ENCODE peak calls at places on chromosomes 5 and 9, in six cellular contexts. E is left ventricle myocardium inferior, F is non-pigmented ciliary epithelial cell, K is anterior cingulate cortex, D is AG04450, Q is T-cell. W is an unnamed sample.

GRCh38 chr9:84759300-84759750 is 89.8 kb downstream of the NTRK2 start:
- DNase-seq in E (no peak), F (no peak), Q (no peak), K (no peak), D (no peak), W (no peak)

GRCh38 chr9:477146-477545 is 262.5 kb downstream of the DOCK8 start:
- DNase-seq in E (no peak), D (no peak), F (no peak), Q (no peak), K (no peak), W (no peak)

GRCh38 chr5:137995077-137995746 is 37.7 kb downstream of the FAM13B start:
- DNase-seq in F (peak), E (no peak), Q (no peak), D (no peak), K (no peak), W (peak)

GRCh38 chr9:34456746-34457145 is 1.6 kb downstream of the FAM219A start:
- DNase-seq in F (no peak), E (no peak), K (no peak), Q (no peak), D (no peak), W (no peak)

GRCh38 chr5:57383093-57383861 is 99.3 kb downstream of the ACTBL2 start:
- DNase-seq in F (peak), K (no peak), E (no peak), D (peak), Q (no peak), W (no peak)

GRCh38 chr5:179803651-179804598 is 2.7 kb downstream of the MGAT4B start:
- DNase-seq in F (no peak), K (no peak), D (no peak), Q (no peak), E (no peak), W (peak)

GRCh38 chr9:72615931-72616330 is 94.5 kb downstream of the TMC1 start:
- DNase-seq in Q (no peak), D (no peak), F (no peak), E (no peak), K (no peak), W (no peak)

GRCh38 chr5:173925449-173926071 is 37.4 kb downstream of the CPEB4 start:
- DNase-seq in D (no peak), E (peak), Q (peak), K (no peak), F (peak), W (no peak)

GRCh38 chr5:32538031-32538547 is 47.3 kb upstream of the SUB1 start:
- DNase-seq in Q (peak), D (no peak), E (peak), F (no peak), K (no peak), W (no peak)

GRCh38 chr9:129351642-129352151 is 173.6 kb upstream of the IER5L start:
- DNase-seq in Q (no peak), E (no peak), D (no peak), K (no peak), F (no peak), W (no peak)

GRCh38 chr5:139976703-139977102 is 66.4 kb downstream of the NRG2 start:
- DNase-seq in Q (no peak), D (no peak), K (no peak), E (no peak), F (no peak), W (no peak)

GRCh38 chr5:62791059-62791458 is 212.4 kb downstream of the LRRC70 start:
- DNase-seq in F (no peak), K (no peak), D (no peak), E (no peak), Q (no peak), W (no peak)

GRCh38 chr9:96505316-96505991 is 55.5 kb downstream of the HABP4 start:
- DNase-seq in F (no peak), E (no peak), K (no peak), Q (no peak), D (no peak), W (no peak)

GRCh38 chr5:176626876-176627236 is 3.5 kb downstream of the SNCB start:
- DNase-seq in F (no peak), Q (no peak), K (no peak), E (no peak), D (no peak), W (no peak)

GRCh38 chr5:149938791-149939358 is 5.7 kb downstream of the PDE6A start:
- DNase-seq in K (no peak), Q (no peak), D (no peak), F (peak), E (no peak), W (no peak)

GRCh38 chr9:1052119-1052907 is 2.2 kb downstream of the DMRT2 start:
- DNase-seq in D (no peak), E (no peak), K (no peak), F (no peak), Q (no peak), W (no peak)

GRCh38 chr5:37308796-37309195 is 59.6 kb upstream of the CPLANE1 start:
- DNase-seq in Q (no peak), F (peak), K (no peak), E (no peak), D (no peak), W (no peak)

GRCh38 chr5:105503950-105504349 is 1941.4 kb upstream of the NUDT12 start:
- DNase-seq in F (no peak), D (no peak), E (no peak), K (no peak), Q (no peak), W (no peak)

GRCh38 chr5:80408475-80408875 is 611 bp downstream of the ZFYVE16 start:
- DNase-seq in E (peak), D (no peak), F (no peak), K (peak), Q (peak), W (peak)

GRCh38 chr9:112771359-112772214 is 21.0 kb downstream of the SNX30 start:
- DNase-seq in K (no peak), E (no peak), Q (no peak), D (no peak), F (no peak), W (no peak)

GRCh38 chr5:157511656-157512644 is 51.9 kb downstream of the NIPAL4 start:
- DNase-seq in D (peak), Q (no peak), E (peak), K (no peak), F (peak), W (no peak)

GRCh38 chr5:125043781-125044391 is 297.4 kb upstream of the ZNF608 start:
- DNase-seq in D (no peak), E (peak), F (no peak), Q (no peak), K (no peak), W (no peak)

GRCh38 chr5:134647750-134648424 is 698 bp upstream of the SEC24A start:
- DNase-seq in Q (no peak), K (no peak), E (no peak), F (no peak), D (no peak), W (no peak)

GRCh38 chr5:123514615-123515355 is 2.8 kb downstream of the CSNK1G3 start:
- DNase-seq in E (no peak), D (no peak), F (no peak), Q (no peak), K (no peak), W (no peak)

GRCh38 chr9:137114220-137114612 is 317 bp downstream of the DPP7 start:
- DNase-seq in D (no peak), Q (no peak), K (no peak), F (no peak), E (no peak), W (no peak)

GRCh38 chr9:133657120-133657661 is 21.0 kb downstream of the DBH start:
- DNase-seq in Q (no peak), K (no peak), F (no peak), E (no peak), D (no peak), W (no peak)

GRCh38 chr5:73433982-73434342 is 14.6 kb downstream of the FOXD1 start:
- DNase-seq in E (no peak), F (no peak), Q (no peak), K (no peak), D (no peak), W (no peak)

GRCh38 chr9:88106492-88106891 is 31.8 kb downstream of the SPATA31C2 start:
- DNase-seq in D (no peak), Q (no peak), F (no peak), K (no peak), E (no peak), W (no peak)

GRCh38 chr9:109372246-109372645 is 51.4 kb upstream of the EPB41L4B start:
- DNase-seq in Q (no peak), E (no peak), K (no peak), F (no peak), D (no peak), W (no peak)

GRCh38 chr5:180208435-180209081 is 453 bp downstream of the RASGEF1C start:
- DNase-seq in D (no peak), E (no peak), Q (no peak), F (no peak), K (no peak), W (no peak)

GRCh38 chr5:134103397-134103796 is 11.1 kb upstream of the TCF7 start:
- DNase-seq in F (no peak), D (no peak), K (no peak), Q (peak), E (no peak), W (no peak)

W was measured in GDM1.